ENCODE peak calls at places on chromosomes 7 and 10, in six cellular contexts. T is prostate gland, W is transverse colon, Z is gastrocnemius medialis, N is Peyer's patch, M is breast epithelium. Y is an unnamed sample. For H3K4me1 and H3K27me3, the result is how much of the 10 kb centered on the place peaks cover.

GRCh38 chr7:45660901-45661211 is 86.7 kb downstream of the ADCY1 start:
- DNase-seq in N (no peak), W (no peak), Z (no peak), T (peak), M (no peak), Y (no peak)

GRCh38 chr10:44974628-44975431 is 3.8 kb downstream of the DEPP1 start:
- DNase-seq in T (peak), M (no peak), Z (peak), N (peak), W (peak), Y (peak)

GRCh38 chr10:121303273-121303890 is 294.9 kb downstream of the FGFR2 start:
- DNase-seq in Z (no peak), W (no peak), M (no peak), N (no peak), T (no peak), Y (no peak)

GRCh38 chr7:66100408-66101050 is 14.1 kb upstream of the CRCP start:
- DNase-seq in W (no peak), Z (no peak), M (no peak), N (no peak), T (no peak), Y (no peak)

GRCh38 chr7:158109364-158110033 is 478.1 kb downstream of the PTPRN2 start:
- DNase-seq in W (no peak), M (no peak), T (no peak), N (no peak), Z (no peak), Y (no peak)

GRCh38 chr7:106329408-106329807 is 44.6 kb upstream of the NAMPT start:
- DNase-seq in Z (no peak), N (no peak), T (no peak), M (no peak), W (no peak), Y (no peak)

GRCh38 chr10:69716711-69717560 is 84.8 kb upstream of the COL13A1 start:
- DNase-seq in Z (peak), N (peak), T (peak), W (peak), M (no peak), Y (peak)

GRCh38 chr7:146670532-146670931 is 553.9 kb downstream of the CNTNAP2 start:
- DNase-seq in Z (no peak), T (no peak), W (no peak), M (no peak), N (no peak), Y (no peak)

GRCh38 chr7:104225441-104225840 is 17.6 kb upstream of the ORC5 start:
- DNase-seq in N (no peak), W (no peak), T (no peak), Z (no peak), M (no peak), Y (no peak)

GRCh38 chr7:48098846-48099245 is 9.8 kb downstream of the UPP1 start:
- DNase-seq in T (no peak), M (no peak), N (no peak), Z (no peak), W (no peak), Y (no peak)

GRCh38 chr10:101961591-101962498 is 94.1 kb downstream of the ARMH3 start:
- DNase-seq in M (no peak), W (no peak), Z (peak), N (no peak), T (no peak), Y (peak)

GRCh38 chr10:113705344-113705878 is 25.7 kb downstream of the CASP7 start:
- DNase-seq in Z (no peak), T (no peak), N (no peak), M (no peak), W (no peak), Y (no peak)

GRCh38 chr10:113711142-113711541 is 31.4 kb downstream of the CASP7 start:
- DNase-seq in W (no peak), M (no peak), N (no peak), Z (no peak), T (no peak), Y (no peak)

GRCh38 chr10:113706623-113707022 is 26.9 kb downstream of the CASP7 start:
- DNase-seq in W (no peak), Z (no peak), T (no peak), M (no peak), N (no peak), Y (no peak)

GRCh38 chr10:113709221-113709838 is 29.6 kb downstream of the CASP7 start:
- DNase-seq in M (no peak), W (no peak), N (no peak), T (no peak), Z (no peak), Y (peak)

GRCh38 chr10:113708640-113709039 is 28.9 kb downstream of the CASP7 start:
- DNase-seq in Z (no peak), W (no peak), M (no peak), N (no peak), T (no peak), Y (no peak)
- H3K4me1 ChIP-seq in Z (under half), W (under half), M (under half), N (under half), T (under half), Y (under half)

GRCh38 chr10:131900350-131901152 is at the start of gene PPP2R2D:
- DNase-seq in T (peak), N (peak), W (peak), M (peak), Z (peak), Y (peak)
- TF ChIP-seq POLR2A in T (peak), N (peak), W (peak), M (peak), Z (peak), Y (no peak)

GRCh38 chr7:130733866-130734524 is at the start of gene KLF14:
- DNase-seq in M (no peak), W (peak), T (no peak), N (peak), Z (peak), Y (peak)
- H3K27me3 ChIP-seq in M (half or more), W (half or more), T (under half), N (under half), Z (half or more), Y (under half)

GRCh38 chr10:29454250-29454649 is 165.4 kb downstream of the LYZL1 start:
- DNase-seq in T (no peak), N (no peak), M (no peak), Z (no peak), W (no peak), Y (no peak)
- H3K4me1 ChIP-seq in T (under half), N (under half), M (under half), Z (under half), W (under half), Y (under half)

DNA sequence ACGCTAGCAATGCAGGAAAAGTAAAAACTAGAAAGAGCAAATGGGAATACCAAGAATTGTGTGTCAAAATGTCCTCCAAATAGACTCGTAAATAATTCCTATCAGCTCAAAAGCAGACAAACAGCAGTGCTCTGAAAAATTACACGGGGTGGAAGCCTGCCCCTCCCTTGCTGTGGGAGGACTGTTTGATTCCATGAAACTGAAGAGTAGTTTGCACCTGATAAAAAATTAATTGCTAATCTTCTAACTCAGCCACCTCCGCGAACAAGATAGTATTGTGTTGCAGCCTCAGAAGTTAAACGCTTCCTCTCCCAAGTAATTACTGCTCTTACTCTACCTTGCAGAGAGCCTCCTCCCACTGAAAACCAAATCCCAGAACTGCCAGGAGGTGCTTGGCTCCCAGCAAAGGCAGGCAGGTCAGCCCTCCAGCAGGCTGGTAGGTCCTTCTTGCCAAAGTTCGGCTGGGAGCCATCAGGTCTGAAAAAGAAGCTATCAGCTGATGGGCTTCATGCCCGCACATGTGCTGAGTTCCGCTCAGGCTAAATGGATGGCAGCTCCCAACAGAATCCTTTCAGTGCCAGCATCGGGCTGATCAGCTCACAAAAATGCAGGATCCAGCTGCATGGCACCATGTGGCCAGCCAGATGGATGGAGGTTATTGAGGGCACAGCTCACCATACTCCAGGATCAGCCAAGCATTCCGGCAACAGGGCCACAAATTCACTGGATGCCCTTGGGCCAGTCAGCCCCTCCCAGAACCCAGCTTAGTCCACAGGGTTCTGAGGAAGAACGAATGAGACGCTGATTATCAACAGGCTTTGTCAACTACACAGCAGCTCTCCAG is 37.1 kb downstream of the MAD1L1 start:
- DNase-seq in Z (peak), W (no peak), T (peak), M (no peak), N (no peak), Y (no peak)
- TF ChIP-seq POLR2A in Z (no peak), W (no peak), T (no peak), M (no peak), N (no peak), Y (no peak)

GRCh38 chr10:2631557-2631956 is 435.8 kb upstream of the PFKP start:
- DNase-seq in T (no peak), N (no peak), Z (no peak), W (no peak), M (no peak), Y (no peak)

GRCh38 chr10:2627969-2628368 is 439.4 kb upstream of the PFKP start:
- DNase-seq in W (no peak), M (no peak), Z (no peak), T (no peak), N (no peak), Y (no peak)

DNA sequence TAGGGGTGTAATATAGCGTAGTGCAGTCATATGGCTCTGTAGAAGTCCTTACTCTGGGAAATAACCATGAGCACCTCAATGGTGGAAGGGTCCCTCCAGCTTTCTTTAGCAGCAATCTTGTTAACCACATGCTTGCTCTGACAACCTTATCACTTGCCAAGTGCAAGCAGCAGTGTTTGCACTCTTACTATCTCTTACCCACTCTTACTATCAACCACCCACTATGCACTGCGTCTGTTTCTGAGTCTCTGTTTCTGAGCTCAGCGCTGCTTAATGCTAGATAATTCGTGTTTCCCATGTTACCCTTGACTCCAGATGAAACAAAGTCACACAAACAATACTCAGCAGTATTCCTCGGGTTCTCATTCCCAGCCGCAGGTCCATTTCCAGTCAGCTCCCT is 433.7 kb upstream of the PFKP start:
- DNase-seq in T (no peak), Z (no peak), W (no peak), N (no peak), M (no peak), Y (no peak)
- H3K27me3 ChIP-seq in T (under half), Z (under half), W (under half), N (under half), M (under half), Y (under half)

Y was measured in thyroid gland.